ENCODE peak calls at places on chromosomes 1 and 21, in ten cellular contexts. One of them, this sample, is unnamed.

GRCh38 chr1:46613661-46614603 is 2.7 kb downstream of the MOB3C start:
- DNase-seq in T-helper 17 cell: no peak
- DNase-seq in endothelial cell: peak; percentile 85
- DNase-seq in activated CD8-positive, alpha-beta memory T cell treated with anti-CD3 and anti-CD28 coated beads, Interleukin-2, amount 50 U/mL, for 48 hours: no peak
- DNase-seq in amniotic stem cell: peak; percentile 10
- DNase-seq in bronchial epithelial cell: peak; percentile 65
- DNase-seq in NCI-H1105 treated with DMSO at 0.1 percent for 48 hours: no peak
- DNase-seq in fibroblast of the conjunctiva: peak; percentile 63
- DNase-seq in K562: no peak
- DNase-seq in HTR-8/SVneo: no peak
- DNase-seq in this sample: peak; percentile 73

GRCh38 chr1:67316918-67317317 is 9.2 kb downstream of the IL12RB2 start:
- DNase-seq in T-helper 17 cell: no peak
- DNase-seq in endothelial cell: no peak
- DNase-seq in activated CD8-positive, alpha-beta memory T cell treated with anti-CD3 and anti-CD28 coated beads, Interleukin-2, amount 50 U/mL, for 48 hours: no peak
- DNase-seq in amniotic stem cell: no peak
- DNase-seq in bronchial epithelial cell: peak; percentile 20
- DNase-seq in NCI-H1105 treated with DMSO at 0.1 percent for 48 hours: no peak
- DNase-seq in fibroblast of the conjunctiva: no peak
- DNase-seq in K562: no peak
- DNase-seq in HTR-8/SVneo: no peak
- DNase-seq in this sample: no peak

GRCh38 chr1:12383786-12384185 is 154.0 kb downstream of the VPS13D start:
- DNase-seq in T-helper 17 cell: no peak
- DNase-seq in endothelial cell: no peak
- DNase-seq in activated CD8-positive, alpha-beta memory T cell treated with anti-CD3 and anti-CD28 coated beads, Interleukin-2, amount 50 U/mL, for 48 hours: no peak
- DNase-seq in amniotic stem cell: no peak
- DNase-seq in bronchial epithelial cell: peak; percentile 12
- DNase-seq in NCI-H1105 treated with DMSO at 0.1 percent for 48 hours: no peak
- DNase-seq in fibroblast of the conjunctiva: no peak
- DNase-seq in K562: no peak
- DNase-seq in HTR-8/SVneo: no peak
- DNase-seq in this sample: no peak

GRCh38 chr1:117656202-117656641 is 50.4 kb downstream of the TENT5C start:
- DNase-seq in T-helper 17 cell: peak; percentile 65
- DNase-seq in endothelial cell: no peak
- DNase-seq in activated CD8-positive, alpha-beta memory T cell treated with anti-CD3 and anti-CD28 coated beads, Interleukin-2, amount 50 U/mL, for 48 hours: peak; percentile 84
- DNase-seq in amniotic stem cell: no peak
- DNase-seq in bronchial epithelial cell: no peak
- DNase-seq in NCI-H1105 treated with DMSO at 0.1 percent for 48 hours: no peak
- DNase-seq in fibroblast of the conjunctiva: no peak
- DNase-seq in K562: peak; percentile 40
- DNase-seq in HTR-8/SVneo: no peak
- DNase-seq in this sample: peak; percentile 59

GRCh38 chr1:18703041-18703621 is 72.5 kb downstream of the PAX7 start:
- DNase-seq in T-helper 17 cell: no peak
- DNase-seq in endothelial cell: no peak
- DNase-seq in activated CD8-positive, alpha-beta memory T cell treated with anti-CD3 and anti-CD28 coated beads, Interleukin-2, amount 50 U/mL, for 48 hours: no peak
- DNase-seq in amniotic stem cell: no peak
- DNase-seq in bronchial epithelial cell: peak; percentile 34
- DNase-seq in NCI-H1105 treated with DMSO at 0.1 percent for 48 hours: no peak
- DNase-seq in fibroblast of the conjunctiva: no peak
- DNase-seq in K562: peak; percentile 71
- DNase-seq in HTR-8/SVneo: no peak
- DNase-seq in this sample: no peak

GRCh38 chr1:27773732-27774445 is 870 bp downstream of the STX12 start:
- DNase-seq in T-helper 17 cell: no peak
- DNase-seq in endothelial cell: no peak
- DNase-seq in activated CD8-positive, alpha-beta memory T cell treated with anti-CD3 and anti-CD28 coated beads, Interleukin-2, amount 50 U/mL, for 48 hours: no peak
- DNase-seq in amniotic stem cell: no peak
- DNase-seq in bronchial epithelial cell: peak; percentile 55
- DNase-seq in NCI-H1105 treated with DMSO at 0.1 percent for 48 hours: no peak
- DNase-seq in fibroblast of the conjunctiva: no peak
- DNase-seq in K562: no peak
- DNase-seq in HTR-8/SVneo: peak; percentile 9
- DNase-seq in this sample: peak; percentile 22

GRCh38 chr1:22177354-22178003 is 34.6 kb upstream of the WNT4 start:
- DNase-seq in T-helper 17 cell: no peak
- DNase-seq in endothelial cell: no peak
- DNase-seq in activated CD8-positive, alpha-beta memory T cell treated with anti-CD3 and anti-CD28 coated beads, Interleukin-2, amount 50 U/mL, for 48 hours: no peak
- DNase-seq in amniotic stem cell: no peak
- DNase-seq in bronchial epithelial cell: peak; percentile 89
- DNase-seq in NCI-H1105 treated with DMSO at 0.1 percent for 48 hours: no peak
- DNase-seq in fibroblast of the conjunctiva: no peak
- DNase-seq in K562: no peak
- DNase-seq in HTR-8/SVneo: no peak
- DNase-seq in this sample: peak; percentile 80

GRCh38 chr1:179709841-179710329 is 33.2 kb upstream of the FAM163A start:
- DNase-seq in T-helper 17 cell: peak; percentile 36
- DNase-seq in endothelial cell: no peak
- DNase-seq in activated CD8-positive, alpha-beta memory T cell treated with anti-CD3 and anti-CD28 coated beads, Interleukin-2, amount 50 U/mL, for 48 hours: no peak
- DNase-seq in amniotic stem cell: no peak
- DNase-seq in bronchial epithelial cell: peak; percentile 37
- DNase-seq in NCI-H1105 treated with DMSO at 0.1 percent for 48 hours: no peak
- DNase-seq in fibroblast of the conjunctiva: no peak
- DNase-seq in K562: no peak
- DNase-seq in HTR-8/SVneo: no peak
- DNase-seq in this sample: peak; percentile 42

GRCh38 chr1:167661527-167662436 is 31.8 kb downstream of the RCSD1 start:
- DNase-seq in T-helper 17 cell: no peak
- DNase-seq in endothelial cell: no peak
- DNase-seq in activated CD8-positive, alpha-beta memory T cell treated with anti-CD3 and anti-CD28 coated beads, Interleukin-2, amount 50 U/mL, for 48 hours: no peak
- DNase-seq in amniotic stem cell: peak; percentile 89
- DNase-seq in bronchial epithelial cell: peak; percentile 90
- DNase-seq in NCI-H1105 treated with DMSO at 0.1 percent for 48 hours: no peak
- DNase-seq in fibroblast of the conjunctiva: peak; percentile 60
- DNase-seq in K562: no peak
- DNase-seq in HTR-8/SVneo: peak; percentile 83
- DNase-seq in this sample: no peak

GRCh38 chr1:110024613-110025012 is 9.8 kb upstream of the STRIP1 start:
- DNase-seq in T-helper 17 cell: no peak
- DNase-seq in endothelial cell: no peak
- DNase-seq in activated CD8-positive, alpha-beta memory T cell treated with anti-CD3 and anti-CD28 coated beads, Interleukin-2, amount 50 U/mL, for 48 hours: no peak
- DNase-seq in amniotic stem cell: no peak
- DNase-seq in bronchial epithelial cell: no peak
- DNase-seq in NCI-H1105 treated with DMSO at 0.1 percent for 48 hours: no peak
- DNase-seq in fibroblast of the conjunctiva: no peak
- DNase-seq in K562: no peak
- DNase-seq in HTR-8/SVneo: no peak
- DNase-seq in this sample: no peak

GRCh38 chr21:15631342-15631741 is 98.4 kb upstream of the USP25 start:
- DNase-seq in T-helper 17 cell: no peak
- DNase-seq in endothelial cell: no peak
- DNase-seq in activated CD8-positive, alpha-beta memory T cell treated with anti-CD3 and anti-CD28 coated beads, Interleukin-2, amount 50 U/mL, for 48 hours: no peak
- DNase-seq in amniotic stem cell: peak; percentile 38
- DNase-seq in bronchial epithelial cell: peak; percentile 45
- DNase-seq in NCI-H1105 treated with DMSO at 0.1 percent for 48 hours: no peak
- DNase-seq in fibroblast of the conjunctiva: peak; percentile 38
- DNase-seq in K562: no peak
- DNase-seq in HTR-8/SVneo: peak; percentile 19
- DNase-seq in this sample: no peak

GRCh38 chr1:166307261-166308188 is 140.7 kb upstream of the FAM78B start:
- DNase-seq in T-helper 17 cell: no peak
- DNase-seq in endothelial cell: no peak
- DNase-seq in activated CD8-positive, alpha-beta memory T cell treated with anti-CD3 and anti-CD28 coated beads, Interleukin-2, amount 50 U/mL, for 48 hours: no peak
- DNase-seq in amniotic stem cell: no peak
- DNase-seq in bronchial epithelial cell: no peak
- DNase-seq in NCI-H1105 treated with DMSO at 0.1 percent for 48 hours: peak; percentile 74
- DNase-seq in fibroblast of the conjunctiva: no peak
- DNase-seq in K562: no peak
- DNase-seq in HTR-8/SVneo: no peak
- DNase-seq in this sample: no peak

GRCh38 chr21:38505654-38506523 is 7.6 kb upstream of the ERG start:
- DNase-seq in T-helper 17 cell: no peak
- DNase-seq in endothelial cell: peak; percentile 55
- DNase-seq in activated CD8-positive, alpha-beta memory T cell treated with anti-CD3 and anti-CD28 coated beads, Interleukin-2, amount 50 U/mL, for 48 hours: no peak
- DNase-seq in amniotic stem cell: no peak
- DNase-seq in bronchial epithelial cell: peak; percentile 77
- DNase-seq in NCI-H1105 treated with DMSO at 0.1 percent for 48 hours: peak; percentile 61
- DNase-seq in fibroblast of the conjunctiva: peak; percentile 71
- DNase-seq in K562: peak; percentile 31
- DNase-seq in HTR-8/SVneo: peak; percentile 48
- DNase-seq in this sample: peak; percentile 32

GRCh38 chr1:156750191-156750931 is 1.1 kb downstream of the HDGF start:
- DNase-seq in T-helper 17 cell: no peak
- DNase-seq in endothelial cell: no peak
- DNase-seq in activated CD8-positive, alpha-beta memory T cell treated with anti-CD3 and anti-CD28 coated beads, Interleukin-2, amount 50 U/mL, for 48 hours: peak; percentile 73
- DNase-seq in amniotic stem cell: no peak
- DNase-seq in bronchial epithelial cell: peak; percentile 93
- DNase-seq in NCI-H1105 treated with DMSO at 0.1 percent for 48 hours: peak; percentile 38
- DNase-seq in fibroblast of the conjunctiva: no peak
- DNase-seq in K562: peak; percentile 38
- DNase-seq in HTR-8/SVneo: no peak
- DNase-seq in this sample: no peak

GRCh38 chr1:183248989-183249691 is 63.1 kb downstream of the LAMC2 start:
- DNase-seq in T-helper 17 cell: no peak
- DNase-seq in endothelial cell: no peak
- DNase-seq in activated CD8-positive, alpha-beta memory T cell treated with anti-CD3 and anti-CD28 coated beads, Interleukin-2, amount 50 U/mL, for 48 hours: no peak
- DNase-seq in amniotic stem cell: no peak
- DNase-seq in bronchial epithelial cell: peak; percentile 39
- DNase-seq in NCI-H1105 treated with DMSO at 0.1 percent for 48 hours: no peak
- DNase-seq in fibroblast of the conjunctiva: no peak
- DNase-seq in K562: no peak
- DNase-seq in HTR-8/SVneo: no peak
- DNase-seq in this sample: no peak

GRCh38 chr1:32500387-32501209 is 35.7 kb downstream of the ZBTB8B start:
- DNase-seq in T-helper 17 cell: no peak
- DNase-seq in endothelial cell: peak; percentile 71
- DNase-seq in activated CD8-positive, alpha-beta memory T cell treated with anti-CD3 and anti-CD28 coated beads, Interleukin-2, amount 50 U/mL, for 48 hours: peak; percentile 68
- DNase-seq in amniotic stem cell: no peak
- DNase-seq in bronchial epithelial cell: peak; percentile 40
- DNase-seq in NCI-H1105 treated with DMSO at 0.1 percent for 48 hours: peak; percentile 74
- DNase-seq in fibroblast of the conjunctiva: peak; percentile 23
- DNase-seq in K562: peak; percentile 85
- DNase-seq in HTR-8/SVneo: no peak
- DNase-seq in this sample: peak; percentile 84

GRCh38 chr1:35390600-35391494 is 122.3 kb downstream of the ZMYM4 start:
- DNase-seq in T-helper 17 cell: no peak
- DNase-seq in endothelial cell: no peak
- DNase-seq in activated CD8-positive, alpha-beta memory T cell treated with anti-CD3 and anti-CD28 coated beads, Interleukin-2, amount 50 U/mL, for 48 hours: no peak
- DNase-seq in amniotic stem cell: no peak
- DNase-seq in bronchial epithelial cell: no peak
- DNase-seq in NCI-H1105 treated with DMSO at 0.1 percent for 48 hours: no peak
- DNase-seq in fibroblast of the conjunctiva: no peak
- DNase-seq in K562: peak; percentile 16
- DNase-seq in HTR-8/SVneo: no peak
- DNase-seq in this sample: no peak

GRCh38 chr21:26570203-26570602 is 2.9 kb downstream of the CYYR1 start:
- DNase-seq in T-helper 17 cell: no peak
- DNase-seq in endothelial cell: peak; percentile 17
- DNase-seq in activated CD8-positive, alpha-beta memory T cell treated with anti-CD3 and anti-CD28 coated beads, Interleukin-2, amount 50 U/mL, for 48 hours: no peak
- DNase-seq in amniotic stem cell: no peak
- DNase-seq in bronchial epithelial cell: no peak
- DNase-seq in NCI-H1105 treated with DMSO at 0.1 percent for 48 hours: no peak
- DNase-seq in fibroblast of the conjunctiva: no peak
- DNase-seq in K562: no peak
- DNase-seq in HTR-8/SVneo: no peak
- DNase-seq in this sample: no peak

GRCh38 chr1:211738709-211739301 is 63.4 kb upstream of the NEK2 start:
- DNase-seq in T-helper 17 cell: no peak
- DNase-seq in endothelial cell: no peak
- DNase-seq in activated CD8-positive, alpha-beta memory T cell treated with anti-CD3 and anti-CD28 coated beads, Interleukin-2, amount 50 U/mL, for 48 hours: peak; percentile 59
- DNase-seq in amniotic stem cell: no peak
- DNase-seq in bronchial epithelial cell: peak; percentile 18
- DNase-seq in NCI-H1105 treated with DMSO at 0.1 percent for 48 hours: no peak
- DNase-seq in fibroblast of the conjunctiva: no peak
- DNase-seq in K562: no peak
- DNase-seq in HTR-8/SVneo: peak; percentile 31
- DNase-seq in this sample: no peak

GRCh38 chr1:247908761-247909160 is 11.3 kb upstream of the OR2T8 start:
- DNase-seq in T-helper 17 cell: no peak
- DNase-seq in endothelial cell: no peak
- DNase-seq in activated CD8-positive, alpha-beta memory T cell treated with anti-CD3 and anti-CD28 coated beads, Interleukin-2, amount 50 U/mL, for 48 hours: no peak
- DNase-seq in amniotic stem cell: no peak
- DNase-seq in bronchial epithelial cell: no peak
- DNase-seq in NCI-H1105 treated with DMSO at 0.1 percent for 48 hours: no peak
- DNase-seq in fibroblast of the conjunctiva: no peak
- DNase-seq in K562: no peak
- DNase-seq in HTR-8/SVneo: no peak
- DNase-seq in this sample: no peak

GRCh38 chr1:64877151-64877550 is 89.2 kb downstream of the JAK1 start:
- DNase-seq in T-helper 17 cell: no peak
- DNase-seq in endothelial cell: no peak
- DNase-seq in activated CD8-positive, alpha-beta memory T cell treated with anti-CD3 and anti-CD28 coated beads, Interleukin-2, amount 50 U/mL, for 48 hours: no peak
- DNase-seq in amniotic stem cell: no peak
- DNase-seq in bronchial epithelial cell: no peak
- DNase-seq in NCI-H1105 treated with DMSO at 0.1 percent for 48 hours: no peak
- DNase-seq in fibroblast of the conjunctiva: no peak
- DNase-seq in K562: no peak
- DNase-seq in HTR-8/SVneo: no peak
- DNase-seq in this sample: no peak

GRCh38 chr1:64898107-64898861 is 68.1 kb downstream of the JAK1 start:
- DNase-seq in T-helper 17 cell: no peak
- DNase-seq in endothelial cell: no peak
- DNase-seq in activated CD8-positive, alpha-beta memory T cell treated with anti-CD3 and anti-CD28 coated beads, Interleukin-2, amount 50 U/mL, for 48 hours: no peak
- DNase-seq in amniotic stem cell: peak; percentile 89
- DNase-seq in bronchial epithelial cell: peak; percentile 95
- DNase-seq in NCI-H1105 treated with DMSO at 0.1 percent for 48 hours: no peak
- DNase-seq in fibroblast of the conjunctiva: peak; percentile 62
- DNase-seq in K562: peak; percentile 76
- DNase-seq in HTR-8/SVneo: peak; percentile 73
- DNase-seq in this sample: peak; percentile 62

GRCh38 chr1:147807405-147807804 is 47.0 kb upstream of the GJA5 start:
- DNase-seq in T-helper 17 cell: no peak
- DNase-seq in endothelial cell: no peak
- DNase-seq in activated CD8-positive, alpha-beta memory T cell treated with anti-CD3 and anti-CD28 coated beads, Interleukin-2, amount 50 U/mL, for 48 hours: no peak
- DNase-seq in amniotic stem cell: no peak
- DNase-seq in bronchial epithelial cell: no peak
- DNase-seq in NCI-H1105 treated with DMSO at 0.1 percent for 48 hours: no peak
- DNase-seq in fibroblast of the conjunctiva: no peak
- DNase-seq in K562: no peak
- DNase-seq in HTR-8/SVneo: no peak
- DNase-seq in this sample: no peak

GRCh38 chr1:235910357-235911299 is 43.9 kb upstream of the LYST start:
- DNase-seq in T-helper 17 cell: no peak
- DNase-seq in endothelial cell: no peak
- DNase-seq in activated CD8-positive, alpha-beta memory T cell treated with anti-CD3 and anti-CD28 coated beads, Interleukin-2, amount 50 U/mL, for 48 hours: no peak
- DNase-seq in amniotic stem cell: peak; percentile 92
- DNase-seq in bronchial epithelial cell: peak; percentile 98
- DNase-seq in NCI-H1105 treated with DMSO at 0.1 percent for 48 hours: no peak
- DNase-seq in fibroblast of the conjunctiva: peak; percentile 84
- DNase-seq in K562: no peak
- DNase-seq in HTR-8/SVneo: peak; percentile 82
- DNase-seq in this sample: peak; percentile 31

GRCh38 chr1:55131801-55132200 is 83.4 kb downstream of the USP24 start:
- DNase-seq in T-helper 17 cell: no peak
- DNase-seq in endothelial cell: no peak
- DNase-seq in activated CD8-positive, alpha-beta memory T cell treated with anti-CD3 and anti-CD28 coated beads, Interleukin-2, amount 50 U/mL, for 48 hours: no peak
- DNase-seq in amniotic stem cell: no peak
- DNase-seq in bronchial epithelial cell: peak; percentile 39
- DNase-seq in NCI-H1105 treated with DMSO at 0.1 percent for 48 hours: no peak
- DNase-seq in fibroblast of the conjunctiva: no peak
- DNase-seq in K562: no peak
- DNase-seq in HTR-8/SVneo: no peak
- DNase-seq in this sample: no peak

GRCh38 chr1:34794001-34794789 is 1.4 kb downstream of the GJA4 start:
- DNase-seq in T-helper 17 cell: no peak
- DNase-seq in endothelial cell: no peak
- DNase-seq in activated CD8-positive, alpha-beta memory T cell treated with anti-CD3 and anti-CD28 coated beads, Interleukin-2, amount 50 U/mL, for 48 hours: no peak
- DNase-seq in amniotic stem cell: no peak
- DNase-seq in bronchial epithelial cell: no peak
- DNase-seq in NCI-H1105 treated with DMSO at 0.1 percent for 48 hours: no peak
- DNase-seq in fibroblast of the conjunctiva: no peak
- DNase-seq in K562: no peak
- DNase-seq in HTR-8/SVneo: no peak
- DNase-seq in this sample: no peak

GRCh38 chr21:38796426-38796825 is 9.3 kb upstream of the ETS2 start:
- DNase-seq in T-helper 17 cell: no peak
- DNase-seq in endothelial cell: no peak
- DNase-seq in activated CD8-positive, alpha-beta memory T cell treated with anti-CD3 and anti-CD28 coated beads, Interleukin-2, amount 50 U/mL, for 48 hours: no peak
- DNase-seq in amniotic stem cell: no peak
- DNase-seq in bronchial epithelial cell: no peak
- DNase-seq in NCI-H1105 treated with DMSO at 0.1 percent for 48 hours: no peak
- DNase-seq in fibroblast of the conjunctiva: no peak
- DNase-seq in K562: peak; percentile 46
- DNase-seq in HTR-8/SVneo: no peak
- DNase-seq in this sample: no peak

GRCh38 chr1:220894025-220894923 is 15.0 kb downstream of the HLX start:
- DNase-seq in T-helper 17 cell: no peak
- DNase-seq in endothelial cell: no peak
- DNase-seq in activated CD8-positive, alpha-beta memory T cell treated with anti-CD3 and anti-CD28 coated beads, Interleukin-2, amount 50 U/mL, for 48 hours: no peak
- DNase-seq in amniotic stem cell: no peak
- DNase-seq in bronchial epithelial cell: no peak
- DNase-seq in NCI-H1105 treated with DMSO at 0.1 percent for 48 hours: no peak
- DNase-seq in fibroblast of the conjunctiva: no peak
- DNase-seq in K562: no peak
- DNase-seq in HTR-8/SVneo: no peak
- DNase-seq in this sample: peak; percentile 12